ENCODE peak calls at places on chromosomes 5 and 9, in four cellular contexts. One of them, this sample, is unnamed.

GRCh38 chr9:32783168-32783891 is at the start of gene TMEM215:
- DNase-seq in OCI-LY7: no peak
- DNase-seq in right lobe of liver: peak
- DNase-seq in HL-60: peak
- DNase-seq in this sample: no peak

GRCh38 chr9:68706579-68707201 is 1.6 kb downstream of the PIP5K1B start:
- DNase-seq in HL-60: no peak
- DNase-seq in right lobe of liver: no peak
- DNase-seq in OCI-LY7: peak
- DNase-seq in this sample: no peak

GRCh38 chr9:68546596-68547390 is 6.1 kb upstream of the TMEM252 start:
- DNase-seq in OCI-LY7: peak
- DNase-seq in HL-60: peak
- DNase-seq in right lobe of liver: no peak
- DNase-seq in this sample: no peak

GRCh38 chr5:134086943-134087305 is 27.6 kb upstream of the TCF7 start:
- DNase-seq in OCI-LY7: no peak
- DNase-seq in HL-60: no peak
- DNase-seq in right lobe of liver: no peak
- DNase-seq in this sample: no peak

GRCh38 chr5:138606378-138606777 is 31.2 kb upstream of the HSPA9 start:
- DNase-seq in OCI-LY7: no peak
- DNase-seq in HL-60: no peak
- DNase-seq in right lobe of liver: no peak
- DNase-seq in this sample: no peak

GRCh38 chr9:135792268-135793128 is 90.5 kb downstream of the KCNT1 start:
- DNase-seq in HL-60: no peak
- DNase-seq in right lobe of liver: no peak
- DNase-seq in OCI-LY7: no peak
- DNase-seq in this sample: no peak

GRCh38 chr5:53243403-53243802 is 133.8 kb upstream of the MOCS2 start:
- DNase-seq in OCI-LY7: no peak
- DNase-seq in right lobe of liver: no peak
- DNase-seq in HL-60: no peak
- DNase-seq in this sample: no peak

GRCh38 chr5:168713051-168713450 is 133.9 kb upstream of the PANK3 start:
- DNase-seq in right lobe of liver: no peak
- DNase-seq in HL-60: no peak
- DNase-seq in OCI-LY7: no peak
- DNase-seq in this sample: no peak

GRCh38 chr9:126894052-126894603 is 20.5 kb upstream of the RALGPS1 start:
- DNase-seq in HL-60: no peak
- DNase-seq in OCI-LY7: no peak
- DNase-seq in right lobe of liver: no peak
- DNase-seq in this sample: no peak

GRCh38 chr5:38837932-38838331 is 7.9 kb upstream of the OSMR start:
- DNase-seq in HL-60: no peak
- DNase-seq in right lobe of liver: no peak
- DNase-seq in OCI-LY7: no peak
- DNase-seq in this sample: no peak

GRCh38 chr5:95590880-95591279 is 29.0 kb upstream of the GPR150 start:
- DNase-seq in OCI-LY7: no peak
- DNase-seq in right lobe of liver: no peak
- DNase-seq in HL-60: no peak
- DNase-seq in this sample: no peak

GRCh38 chr5:59873113-59873512 is 20.4 kb downstream of the PDE4D start:
- DNase-seq in OCI-LY7: no peak
- DNase-seq in right lobe of liver: no peak
- DNase-seq in HL-60: no peak
- DNase-seq in this sample: no peak

DNA sequence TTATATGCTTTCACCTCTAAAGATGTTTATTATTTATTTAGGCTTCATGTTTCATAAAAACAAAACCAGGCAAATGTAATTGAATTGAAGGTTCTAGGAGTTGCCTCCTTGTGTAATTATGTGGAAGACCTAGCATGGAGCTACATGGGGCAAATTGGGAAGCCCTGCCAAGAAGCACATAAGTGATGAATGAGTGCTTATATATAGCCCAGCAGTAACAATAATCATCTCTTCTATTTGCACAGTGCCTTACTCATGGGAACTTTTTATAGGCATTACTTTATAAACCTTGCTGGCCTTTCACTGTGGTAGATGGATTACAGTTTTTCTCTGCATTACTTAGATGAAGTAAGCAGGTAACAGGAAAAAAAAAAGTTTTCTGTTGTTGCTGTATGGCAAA is 40.0 kb upstream of the GRAMD2B start:
- DNase-seq in HL-60: no peak
- DNase-seq in right lobe of liver: no peak
- DNase-seq in OCI-LY7: no peak
- DNase-seq in this sample: no peak
- H3K4me3 ChIP-seq in HL-60: no peak
- H3K4me3 ChIP-seq in right lobe of liver: no peak
- H3K4me3 ChIP-seq in OCI-LY7: no peak
- H3K4me3 ChIP-seq in this sample: no peak

DNA sequence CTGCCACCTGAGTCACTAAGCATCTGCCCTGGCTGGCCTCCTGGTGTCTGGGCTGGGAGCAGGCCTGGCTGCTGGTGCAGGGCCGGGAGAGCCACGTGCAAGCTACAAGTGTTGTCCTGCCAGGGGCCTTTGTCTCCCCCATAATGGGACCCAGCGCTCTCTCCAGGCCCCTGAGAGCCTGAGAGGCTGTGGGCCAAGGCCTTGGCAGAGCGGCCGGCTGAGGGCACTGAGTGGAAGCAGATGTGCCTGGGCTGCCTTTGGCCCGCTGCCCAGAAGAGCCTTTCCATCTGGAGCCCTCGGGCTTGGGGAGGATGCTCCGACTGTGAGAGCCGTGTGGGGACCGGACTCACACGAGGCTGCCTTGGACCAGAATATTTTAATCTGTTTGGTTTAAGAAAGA is 185.5 kb downstream of the RGS3 start:
- DNase-seq in OCI-LY7: no peak
- DNase-seq in right lobe of liver: no peak
- DNase-seq in HL-60: no peak
- DNase-seq in this sample: peak
- H3K27ac ChIP-seq in OCI-LY7: no peak
- H3K27ac ChIP-seq in right lobe of liver: no peak
- H3K27ac ChIP-seq in HL-60: no peak
- H3K27ac ChIP-seq in this sample: no peak

DNA sequence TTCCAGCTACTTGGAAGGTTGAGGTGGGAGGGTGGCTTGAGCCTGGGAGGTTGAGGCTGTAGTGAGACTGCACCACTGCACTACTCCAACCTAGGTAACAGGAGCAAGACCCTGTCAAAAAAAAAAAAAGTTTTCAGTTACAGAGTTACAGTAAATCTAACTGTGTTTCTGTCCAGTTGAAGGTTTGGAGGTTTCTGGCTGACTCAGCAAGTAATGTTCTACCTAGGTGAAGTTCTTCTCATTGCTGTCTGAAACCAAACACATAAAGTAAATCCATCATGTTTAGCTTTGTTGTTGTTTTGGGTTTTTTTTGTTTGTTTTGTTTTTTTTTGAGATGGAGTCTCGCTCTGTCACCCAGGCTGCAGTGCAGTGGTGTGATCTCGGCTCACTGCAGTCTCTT is 7.9 kb upstream of the ANKHD1 start:
- DNase-seq in OCI-LY7: no peak
- DNase-seq in HL-60: no peak
- DNase-seq in right lobe of liver: no peak
- DNase-seq in this sample: no peak
- H3K4me3 ChIP-seq in OCI-LY7: no peak
- H3K4me3 ChIP-seq in HL-60: no peak
- H3K4me3 ChIP-seq in right lobe of liver: no peak
- H3K4me3 ChIP-seq in this sample: no peak

DNA sequence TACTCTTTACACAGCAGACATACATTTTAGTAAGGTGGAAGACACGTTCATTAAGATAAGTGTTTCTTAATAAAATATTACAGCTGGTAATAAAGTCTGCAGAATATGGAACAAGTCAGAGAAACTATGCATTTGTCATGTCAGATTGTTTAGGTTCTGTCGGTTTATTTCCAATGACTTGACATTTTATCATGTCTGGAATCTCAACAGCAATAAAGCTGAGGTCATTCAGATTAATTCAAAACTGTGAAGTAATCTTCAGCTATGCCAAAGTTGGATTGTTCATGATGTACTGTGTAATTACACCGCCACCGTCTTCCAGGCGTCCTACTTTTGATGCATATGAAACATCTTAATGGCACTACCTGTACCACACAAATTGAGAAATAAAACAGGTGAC is 1032.6 kb downstream of the CDH12 start:
- DNase-seq in HL-60: no peak
- DNase-seq in right lobe of liver: no peak
- DNase-seq in OCI-LY7: no peak
- DNase-seq in this sample: no peak
- H3K27ac ChIP-seq in HL-60: no peak
- H3K27ac ChIP-seq in right lobe of liver: no peak
- H3K27ac ChIP-seq in OCI-LY7: no peak
- H3K27ac ChIP-seq in this sample: no peak

GRCh38 chr9:35342221-35342620 is 147.7 kb upstream of the RUSC2 start:
- DNase-seq in OCI-LY7: no peak
- DNase-seq in right lobe of liver: no peak
- DNase-seq in HL-60: no peak
- DNase-seq in this sample: no peak

GRCh38 chr9:35338561-35339274 is 151.2 kb upstream of the RUSC2 start:
- DNase-seq in right lobe of liver: no peak
- DNase-seq in HL-60: no peak
- DNase-seq in OCI-LY7: no peak
- DNase-seq in this sample: no peak

GRCh38 chr9:35341021-35341420 is 148.9 kb upstream of the RUSC2 start:
- DNase-seq in HL-60: no peak
- DNase-seq in right lobe of liver: no peak
- DNase-seq in OCI-LY7: no peak
- DNase-seq in this sample: no peak

GRCh38 chr9:35340046-35340445 is 149.9 kb upstream of the RUSC2 start:
- DNase-seq in right lobe of liver: no peak
- DNase-seq in OCI-LY7: no peak
- DNase-seq in HL-60: no peak
- DNase-seq in this sample: no peak

GRCh38 chr9:35341585-35341984 is 148.3 kb upstream of the RUSC2 start:
- DNase-seq in right lobe of liver: no peak
- DNase-seq in OCI-LY7: no peak
- DNase-seq in HL-60: no peak
- DNase-seq in this sample: peak
- H3K4me3 ChIP-seq in right lobe of liver: no peak
- H3K4me3 ChIP-seq in OCI-LY7: no peak
- H3K4me3 ChIP-seq in HL-60: no peak
- H3K4me3 ChIP-seq in this sample: peak

This sample was measured in upper lobe of right lung.